ENCODE peak calls at places on chromosomes 16 and 17, in eight cellular contexts. A, Q, O, W, B, T, Z and I are unnamed samples.

GRCh38 chr17:32992360-32993033 is 850 bp downstream of the SPACA3 start:
- DNase-seq in O (no peak), W (no peak), A (no peak), T (no peak), Q (no peak), Z (no peak), B (no peak), I (no peak)

GRCh38 chr17:76714822-76715461 is 4.2 kb upstream of the MXRA7 start:
- DNase-seq in A (peak), Z (peak), Q (peak), O (peak), B (no peak), W (peak), T (peak), I (peak)

GRCh38 chr16:67461600-67462278 is 19.2 kb downstream of the ATP6V0D1 start:
- DNase-seq in A (no peak), Z (no peak), Q (no peak), T (peak), O (peak), B (no peak), W (no peak), I (no peak)

GRCh38 chr17:63701477-63702222 is 1.7 kb upstream of the LIMD2 start:
- DNase-seq in A (no peak), Q (peak), W (no peak), Z (no peak), T (peak), O (peak), B (no peak), I (no peak)

GRCh38 chr16:52618753-52619497 is 72.0 kb upstream of the TOX3 start:
- DNase-seq in O (no peak), A (no peak), B (no peak), T (no peak), Q (no peak), W (no peak), Z (no peak), I (no peak)

GRCh38 chr17:50346313-50347086 is 574 bp downstream of the XYLT2 start:
- DNase-seq in Z (no peak), Q (no peak), A (no peak), W (peak), T (peak), B (no peak), O (peak), I (peak)

GRCh38 chr17:50380369-50381259 is 7.6 kb downstream of the EME1 start:
- DNase-seq in W (peak), O (no peak), Q (no peak), T (no peak), Z (no peak), B (no peak), A (no peak), I (no peak)

GRCh38 chr16:70253291-70254094 is 1.8 kb upstream of the EXOSC6 start:
- DNase-seq in A (peak), Z (peak), O (no peak), Q (peak), B (peak), W (peak), T (peak), I (peak)

GRCh38 chr17:31492880-31493655 is 101.6 kb downstream of the RAB11FIP4 start:
- DNase-seq in T (peak), W (no peak), A (no peak), Z (no peak), O (peak), Q (no peak), B (no peak), I (no peak)

GRCh38 chr16:58026139-58026704 is 668 bp downstream of the MMP15 start:
- DNase-seq in W (peak), T (no peak), Q (no peak), O (peak), Z (peak), A (peak), B (no peak), I (peak)

GRCh38 chr16:86740817-86741799 is 162.8 kb downstream of the FOXL1 start:
- DNase-seq in O (no peak), W (peak), Z (peak), B (peak), T (no peak), A (peak), Q (no peak), I (peak)

GRCh38 chr17:56601613-56602012 is 8.1 kb downstream of the NOG start:
- DNase-seq in A (no peak), B (no peak), O (no peak), Q (no peak), Z (no peak), W (no peak), T (no peak), I (no peak)

GRCh38 chr16:88920618-88921602 is 54.5 kb upstream of the PABPN1L start:
- DNase-seq in B (peak), O (peak), Q (no peak), A (peak), W (peak), Z (peak), T (peak), I (no peak)

GRCh38 chr17:63189082-63189481 is 223.0 kb downstream of the TANC2 start:
- DNase-seq in Q (no peak), W (peak), Z (peak), O (no peak), B (no peak), A (peak), T (no peak), I (no peak)

GRCh38 chr16:51225902-51226301 is 74.8 kb upstream of the SALL1 start:
- DNase-seq in B (no peak), A (no peak), Z (no peak), T (no peak), O (no peak), Q (no peak), W (no peak), I (no peak)

GRCh38 chr16:61791465-61791864 is 244.8 kb downstream of the CDH8 start:
- DNase-seq in Q (no peak), W (peak), O (no peak), B (no peak), T (no peak), Z (peak), A (no peak), I (no peak)

GRCh38 chr16:87702325-87702811 is 63.4 kb downstream of the KLHDC4 start:
- DNase-seq in O (no peak), Q (peak), A (peak), Z (peak), T (peak), B (no peak), W (peak), I (peak)

GRCh38 chr17:82895087-82895486 is 55.3 kb upstream of the ZNF750 start:
- DNase-seq in T (no peak), W (no peak), A (no peak), Z (no peak), B (no peak), Q (no peak), O (no peak), I (no peak)

GRCh38 chr16:10676284-10676683 is 18.4 kb downstream of the TEKT5 start:
- DNase-seq in A (no peak), T (no peak), Z (no peak), O (no peak), Q (no peak), B (no peak), W (no peak), I (no peak)

GRCh38 chr16:9072806-9073341 is 18.6 kb upstream of the HAPSTR1 start:
- DNase-seq in O (no peak), Q (peak), Z (peak), A (peak), T (no peak), B (no peak), W (peak), I (no peak)

DNA sequence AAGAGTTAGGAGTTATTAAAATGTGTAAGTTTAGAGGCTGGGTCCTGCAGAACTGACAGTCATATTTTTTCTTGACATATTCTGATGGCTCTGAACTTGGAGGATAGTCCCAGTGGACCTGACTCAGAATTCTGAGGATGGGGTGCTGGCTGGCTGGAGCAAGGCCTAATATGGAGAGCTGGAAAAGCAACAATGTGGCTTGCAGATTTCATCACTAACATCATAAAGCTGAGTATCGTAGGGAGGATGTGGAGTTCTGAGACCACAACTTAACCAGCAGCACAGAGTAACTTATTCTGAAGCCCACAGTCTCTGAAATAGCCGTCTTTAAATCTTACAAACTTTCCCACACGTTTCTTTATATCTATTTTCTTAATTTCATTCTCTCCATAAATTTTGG is 2.3 kb downstream of the KRTAP1-5 start:
- DNase-seq in Q (no peak), A (peak), O (no peak), B (no peak), T (no peak), W (peak), Z (peak), I (no peak)
- TF ChIP-seq CTCF in Q (no peak), A (no peak), O (no peak), B (no peak), T (no peak), W (no peak), Z (no peak), I (no peak)

GRCh38 chr16:85026696-85027095 is 899 bp upstream of the KIAA0513 start:
- DNase-seq in Z (no peak), W (no peak), A (no peak), B (no peak), T (no peak), Q (no peak), O (no peak), I (no peak)

GRCh38 chr16:85028638-85029412 is 1.2 kb downstream of the KIAA0513 start:
- DNase-seq in B (no peak), T (peak), O (no peak), Z (peak), A (peak), W (peak), Q (no peak), I (no peak)

GRCh38 chr16:85027349-85027967 is at the start of gene KIAA0513:
- DNase-seq in A (peak), O (peak), Q (peak), B (no peak), Z (peak), T (peak), W (peak), I (peak)

GRCh38 chr16:85029413-85029794 is 1.8 kb downstream of the KIAA0513 start:
- DNase-seq in Z (peak), B (no peak), Q (no peak), A (peak), W (peak), O (no peak), T (peak), I (no peak)

GRCh38 chr16:85027968-85028637 is 508 bp downstream of the KIAA0513 start:
- DNase-seq in W (no peak), Q (peak), T (peak), O (no peak), B (no peak), Z (no peak), A (no peak), I (no peak)
- TF ChIP-seq CTCF in W (no peak), Q (peak), T (no peak), O (peak), B (no peak), Z (no peak), A (peak), I (peak)

DNA sequence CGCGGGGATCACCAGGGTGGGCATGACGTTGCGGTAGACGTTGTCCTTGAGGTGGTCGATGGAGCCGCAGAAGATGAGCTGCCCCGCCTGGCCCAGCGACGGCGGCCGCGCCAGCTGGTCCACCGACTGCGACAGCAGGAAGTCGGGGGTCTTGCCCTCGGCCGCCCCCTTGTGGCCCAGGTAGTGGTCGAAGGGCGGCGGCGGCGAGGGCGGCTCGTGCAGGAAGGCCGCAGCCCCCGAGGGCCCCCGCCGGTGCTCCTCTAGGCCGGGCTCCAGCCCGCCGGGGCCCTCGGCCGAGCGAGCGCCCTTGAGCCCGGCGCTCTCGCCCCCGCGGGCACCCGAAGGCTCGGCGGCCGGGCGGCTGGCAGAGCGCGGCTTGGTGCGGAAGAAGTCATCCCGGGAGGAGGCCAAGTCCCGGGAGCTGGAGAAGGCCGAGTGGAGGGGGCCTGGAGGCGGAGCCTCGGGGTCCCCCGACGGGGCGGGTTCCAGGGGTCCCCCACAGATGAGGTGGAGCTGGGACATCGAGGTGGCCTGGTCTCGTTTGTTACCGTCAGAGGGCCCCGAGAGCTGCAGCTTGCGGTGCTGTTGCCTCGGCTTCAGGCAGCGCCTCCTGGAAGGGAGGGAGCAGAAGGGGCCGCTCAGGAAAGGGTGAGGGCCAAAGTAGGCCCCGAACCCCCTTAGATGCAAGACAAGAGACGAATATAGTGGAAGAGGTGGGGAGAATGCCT is 8.9 kb downstream of the FAM171A2 start:
- DNase-seq in W (peak), B (no peak), A (no peak), Z (no peak), O (no peak), Q (peak), T (peak), I (peak)
- TF ChIP-seq CTCF in W (no peak), B (peak), A (no peak), Z (peak), O (peak), Q (peak), T (peak), I (peak)

GRCh38 chr16:75138636-75139035 is 9.7 kb upstream of the ZFP1 start:
- DNase-seq in W (peak), O (no peak), A (no peak), B (peak), T (no peak), Z (no peak), Q (no peak), I (no peak)
- TF ChIP-seq CTCF in W (no peak), O (no peak), A (no peak), B (no peak), T (no peak), Z (no peak), Q (no peak), I (no peak)